ENCODE peak calls at places on chromosomes 5 and 9, in seven cellular contexts. One of them, this sample, is unnamed.

GRCh38 chr9:127336708-127337352 is 60.1 kb upstream of the SLC2A8 start:
- DNase-seq in AG04450: peak; percentile 81
- DNase-seq in kidney epithelial cell: peak; percentile 82
- DNase-seq in CD8-positive, alpha-beta memory T cell: no peak
- DNase-seq in tibial artery: peak; percentile 92
- DNase-seq in psoas muscle: peak; percentile 89
- DNase-seq in tibial nerve: peak; percentile 81
- DNase-seq in this sample: peak; percentile 38

GRCh38 chr5:101679816-101680215 is 616.3 kb downstream of the SLCO4C1 start:
- DNase-seq in AG04450: no peak
- DNase-seq in kidney epithelial cell: no peak
- DNase-seq in CD8-positive, alpha-beta memory T cell: no peak
- DNase-seq in tibial artery: no peak
- DNase-seq in psoas muscle: no peak
- DNase-seq in tibial nerve: no peak
- DNase-seq in this sample: no peak

GRCh38 chr5:16809816-16810502 is 126.1 kb downstream of the MYO10 start:
- DNase-seq in AG04450: peak; percentile 8
- DNase-seq in kidney epithelial cell: no peak
- DNase-seq in CD8-positive, alpha-beta memory T cell: no peak
- DNase-seq in tibial artery: peak; percentile 26
- DNase-seq in psoas muscle: no peak
- DNase-seq in tibial nerve: peak; percentile 49
- DNase-seq in this sample: no peak

GRCh38 chr5:78360674-78361225 is 333 bp downstream of the SCAMP1 start:
- DNase-seq in AG04450: no peak
- DNase-seq in kidney epithelial cell: no peak
- DNase-seq in CD8-positive, alpha-beta memory T cell: peak; percentile 74
- DNase-seq in tibial artery: peak; percentile 28
- DNase-seq in psoas muscle: peak; percentile 72
- DNase-seq in tibial nerve: no peak
- DNase-seq in this sample: no peak

GRCh38 chr5:172806897-172807672 is 27.0 kb upstream of the ERGIC1 start:
- DNase-seq in AG04450: peak; percentile 53
- DNase-seq in kidney epithelial cell: peak; percentile 80
- DNase-seq in CD8-positive, alpha-beta memory T cell: peak; percentile 75
- DNase-seq in tibial artery: peak; percentile 85
- DNase-seq in psoas muscle: peak; percentile 93
- DNase-seq in tibial nerve: peak; percentile 79
- DNase-seq in this sample: peak; percentile 4

GRCh38 chr9:7974335-7975005 is 174.9 kb upstream of the DMAC1 start:
- DNase-seq in AG04450: no peak
- DNase-seq in kidney epithelial cell: no peak
- DNase-seq in CD8-positive, alpha-beta memory T cell: no peak
- DNase-seq in tibial artery: no peak
- DNase-seq in psoas muscle: no peak
- DNase-seq in tibial nerve: no peak
- DNase-seq in this sample: no peak

GRCh38 chr5:66929995-66930394 is 266.6 kb downstream of the CD180 start:
- DNase-seq in AG04450: no peak
- DNase-seq in kidney epithelial cell: no peak
- DNase-seq in CD8-positive, alpha-beta memory T cell: no peak
- DNase-seq in tibial artery: no peak
- DNase-seq in psoas muscle: no peak
- DNase-seq in tibial nerve: no peak
- DNase-seq in this sample: no peak

GRCh38 chr9:131814714-131815113 is 74.8 kb upstream of the RAPGEF1 start:
- DNase-seq in AG04450: no peak
- DNase-seq in kidney epithelial cell: no peak
- DNase-seq in CD8-positive, alpha-beta memory T cell: no peak
- DNase-seq in tibial artery: no peak
- DNase-seq in psoas muscle: no peak
- DNase-seq in tibial nerve: no peak
- DNase-seq in this sample: no peak

GRCh38 chr5:40359093-40359492 is 320.6 kb upstream of the PTGER4 start:
- DNase-seq in AG04450: no peak
- DNase-seq in kidney epithelial cell: no peak
- DNase-seq in CD8-positive, alpha-beta memory T cell: no peak
- DNase-seq in tibial artery: no peak
- DNase-seq in psoas muscle: no peak
- DNase-seq in tibial nerve: no peak
- DNase-seq in this sample: no peak

GRCh38 chr9:16197578-16198370 is 644.9 kb downstream of the CCDC171 start:
- DNase-seq in AG04450: no peak
- DNase-seq in kidney epithelial cell: no peak
- DNase-seq in CD8-positive, alpha-beta memory T cell: no peak
- DNase-seq in tibial artery: no peak
- DNase-seq in psoas muscle: no peak
- DNase-seq in tibial nerve: no peak
- DNase-seq in this sample: no peak

GRCh38 chr5:61823796-61824195 is 482.2 kb upstream of the KIF2A start:
- DNase-seq in AG04450: no peak
- DNase-seq in kidney epithelial cell: no peak
- DNase-seq in CD8-positive, alpha-beta memory T cell: no peak
- DNase-seq in tibial artery: no peak
- DNase-seq in psoas muscle: no peak
- DNase-seq in tibial nerve: no peak
- DNase-seq in this sample: no peak

GRCh38 chr9:23537192-23538059 is 288.6 kb downstream of the ELAVL2 start:
- DNase-seq in AG04450: no peak
- DNase-seq in kidney epithelial cell: no peak
- DNase-seq in CD8-positive, alpha-beta memory T cell: no peak
- DNase-seq in tibial artery: no peak
- DNase-seq in psoas muscle: no peak
- DNase-seq in tibial nerve: no peak
- DNase-seq in this sample: no peak
- H3K4me3 ChIP-seq in AG04450: no peak overlapping the region
- H3K4me3 ChIP-seq in kidney epithelial cell: no peak overlapping the region
- H3K4me3 ChIP-seq in CD8-positive, alpha-beta memory T cell: no peak overlapping the region
- H3K4me3 ChIP-seq in tibial artery: peak overlapping the region; percentile 33
- H3K4me3 ChIP-seq in psoas muscle: peak overlapping the region; percentile 55
- H3K4me3 ChIP-seq in tibial nerve: peak overlapping the region; percentile 9
- H3K4me3 ChIP-seq in this sample: no peak overlapping the region

GRCh38 chr5:168251308-168251707 is 40.1 kb upstream of the WWC1 start:
- DNase-seq in AG04450: no peak
- DNase-seq in kidney epithelial cell: no peak
- DNase-seq in CD8-positive, alpha-beta memory T cell: no peak
- DNase-seq in tibial artery: no peak
- DNase-seq in psoas muscle: no peak
- DNase-seq in tibial nerve: no peak
- DNase-seq in this sample: no peak
- H3K4me3 ChIP-seq in AG04450: no peak overlapping the region
- H3K4me3 ChIP-seq in kidney epithelial cell: no peak overlapping the region
- H3K4me3 ChIP-seq in CD8-positive, alpha-beta memory T cell: no peak overlapping the region
- H3K4me3 ChIP-seq in tibial artery: no peak overlapping the region
- H3K4me3 ChIP-seq in psoas muscle: no peak overlapping the region
- H3K4me3 ChIP-seq in tibial nerve: no peak overlapping the region
- H3K4me3 ChIP-seq in this sample: no peak overlapping the region

DNA sequence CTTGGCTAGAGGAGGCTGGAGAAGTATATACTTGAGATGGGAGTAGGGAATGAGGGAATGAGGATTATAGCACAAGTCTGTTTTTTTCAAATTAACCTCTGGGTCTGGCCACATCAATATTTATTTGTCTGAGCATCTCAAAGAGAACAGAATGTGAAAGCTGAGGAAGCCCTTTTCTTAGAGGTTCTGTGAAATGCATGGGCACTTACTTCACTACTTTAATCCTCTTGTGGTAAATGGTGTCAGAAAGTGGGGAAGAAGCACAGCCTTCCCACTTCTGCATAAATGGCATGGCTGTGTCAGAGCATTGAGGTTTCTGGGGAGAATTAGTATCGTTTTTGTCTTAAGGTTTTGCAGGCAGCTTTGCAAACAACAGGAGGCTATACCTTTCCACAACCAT is 48.6 kb downstream of the SPATA31D1 start:
- DNase-seq in AG04450: no peak
- DNase-seq in kidney epithelial cell: no peak
- DNase-seq in CD8-positive, alpha-beta memory T cell: no peak
- DNase-seq in tibial artery: no peak
- DNase-seq in psoas muscle: no peak
- DNase-seq in tibial nerve: no peak
- DNase-seq in this sample: no peak
- H3K4me3 ChIP-seq in AG04450: no peak overlapping the region
- H3K4me3 ChIP-seq in kidney epithelial cell: no peak overlapping the region
- H3K4me3 ChIP-seq in CD8-positive, alpha-beta memory T cell: no peak overlapping the region
- H3K4me3 ChIP-seq in tibial artery: no peak overlapping the region
- H3K4me3 ChIP-seq in psoas muscle: no peak overlapping the region
- H3K4me3 ChIP-seq in tibial nerve: no peak overlapping the region
- H3K4me3 ChIP-seq in this sample: no peak overlapping the region

DNA sequence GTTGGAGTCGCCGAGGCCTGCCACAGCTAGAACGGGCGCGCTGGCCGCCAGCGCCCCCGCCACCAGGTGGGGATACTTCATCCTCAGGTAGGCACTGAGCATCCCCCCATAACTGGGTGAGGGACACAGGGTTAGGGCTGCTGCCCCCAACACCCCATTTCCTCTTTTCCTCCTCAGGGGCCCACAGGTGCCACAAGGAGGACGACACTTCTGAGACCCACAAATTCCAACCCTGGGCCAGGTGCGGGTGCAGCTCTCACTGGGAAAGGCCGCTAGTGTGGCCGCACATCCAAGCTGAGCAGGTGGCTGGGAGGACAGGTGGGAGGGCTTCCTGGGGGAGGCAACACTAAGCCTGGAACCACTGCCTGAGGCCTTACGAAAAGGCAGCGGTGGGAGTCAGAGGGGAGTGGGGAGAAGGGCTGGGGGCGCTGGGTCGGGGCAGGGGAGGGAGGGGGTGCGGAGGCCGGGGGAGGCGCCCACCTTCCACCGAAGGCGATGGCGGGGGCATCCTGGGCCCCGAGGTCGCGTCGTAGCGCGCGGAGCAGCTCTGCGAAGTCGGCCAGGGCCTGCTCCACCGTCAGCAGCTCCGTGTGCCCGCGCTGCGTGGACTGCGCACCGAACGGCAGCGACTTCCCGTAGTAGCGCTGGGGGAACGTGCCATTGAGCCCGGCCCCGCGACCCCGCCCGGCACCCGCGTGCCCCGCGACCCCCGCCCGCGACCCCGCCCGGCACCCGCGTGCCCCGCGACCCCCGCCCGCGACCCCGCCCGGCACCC is 961 bp downstream of the DPP7 start:
- DNase-seq in AG04450: no peak
- DNase-seq in kidney epithelial cell: no peak
- DNase-seq in CD8-positive, alpha-beta memory T cell: no peak
- DNase-seq in tibial artery: no peak
- DNase-seq in psoas muscle: no peak
- DNase-seq in tibial nerve: no peak
- DNase-seq in this sample: no peak
- H3K4me3 ChIP-seq in AG04450: peak overlapping the region; percentile 48
- H3K4me3 ChIP-seq in kidney epithelial cell: peak overlapping the region; percentile 17
- H3K4me3 ChIP-seq in CD8-positive, alpha-beta memory T cell: no peak overlapping the region
- H3K4me3 ChIP-seq in tibial artery: peak overlapping the region; percentile 82
- H3K4me3 ChIP-seq in psoas muscle: peak overlapping the region; percentile 81
- H3K4me3 ChIP-seq in tibial nerve: peak overlapping the region; percentile 77
- H3K4me3 ChIP-seq in this sample: peak overlapping the region; percentile 63

GRCh38 chr9:38015267-38015666 is 53.8 kb downstream of the SHB start:
- DNase-seq in AG04450: no peak
- DNase-seq in kidney epithelial cell: no peak
- DNase-seq in CD8-positive, alpha-beta memory T cell: no peak
- DNase-seq in tibial artery: no peak
- DNase-seq in psoas muscle: no peak
- DNase-seq in tibial nerve: no peak
- DNase-seq in this sample: no peak
- H3K4me3 ChIP-seq in AG04450: no peak overlapping the region
- H3K4me3 ChIP-seq in kidney epithelial cell: no peak overlapping the region
- H3K4me3 ChIP-seq in CD8-positive, alpha-beta memory T cell: no peak overlapping the region
- H3K4me3 ChIP-seq in tibial artery: no peak overlapping the region
- H3K4me3 ChIP-seq in psoas muscle: no peak overlapping the region
- H3K4me3 ChIP-seq in tibial nerve: no peak overlapping the region
- H3K4me3 ChIP-seq in this sample: no peak overlapping the region

This sample was measured in LNCaP clone FGC.